ENCODE peak calls at places on chromosomes 3 and 15, in five cellular contexts. Y, W, V, D and L are unnamed samples.

GRCh38 chr3:81989274-81989673 is 227.8 kb upstream of the GBE1 start:
- DNase-seq in Y (no peak), W (no peak), V (no peak), D (no peak), L (no peak)

GRCh38 chr15:98754283-98755022 is 106.1 kb downstream of the IGF1R start:
- DNase-seq in Y (peak; percentile 41), W (peak; percentile 70), V (no peak), D (no peak), L (peak; percentile 43)

GRCh38 chr3:97658670-97659285 is 105.8 kb upstream of the ARL6 start:
- DNase-seq in Y (peak; percentile 2), W (peak; percentile 9), V (no peak), D (no peak), L (peak; percentile 12)

GRCh38 chr15:42042602-42043400 is 22.0 kb upstream of the PLA2G4E start:
- DNase-seq in Y (no peak), W (no peak), V (no peak), D (no peak), L (no peak)

GRCh38 chr15:65287515-65287845 is 797 bp upstream of the PARP16 start:
- DNase-seq in Y (peak; percentile 9), W (no peak), V (no peak), D (no peak), L (peak; percentile 9)

GRCh38 chr15:47265686-47266085 is 451.6 kb upstream of the SEMA6D start:
- DNase-seq in Y (no peak), W (no peak), V (no peak), D (no peak), L (no peak)

GRCh38 chr15:70406624-70407390 is 309.1 kb upstream of the TLE3 start:
- DNase-seq in Y (no peak), W (no peak), V (no peak), D (peak; percentile 47), L (peak; percentile 66)

GRCh38 chr3:188947401-188947982 is 224.3 kb upstream of the TPRG1 start:
- DNase-seq in Y (peak; percentile 63), W (peak; percentile 85), V (peak; percentile 89), D (peak; percentile 91), L (peak; percentile 94)

GRCh38 chr15:65980824-65981456 is 111.6 kb downstream of the RAB11A start:
- DNase-seq in Y (peak; percentile 79), W (peak; percentile 64), V (no peak), D (no peak), L (peak; percentile 90)

GRCh38 chr3:141056716-141057115 is 5.6 kb downstream of the SPSB4 start:
- DNase-seq in Y (no peak), W (no peak), V (no peak), D (no peak), L (peak; percentile 35)

GRCh38 chr3:147404800-147405551 is 1.4 kb downstream of the ZIC4 start:
- DNase-seq in Y (no peak), W (no peak), V (no peak), D (no peak), L (peak; percentile 61)

GRCh38 chr3:174483254-174483653 is 375.9 kb upstream of the NAALADL2 start:
- DNase-seq in Y (no peak), W (no peak), V (no peak), D (no peak), L (no peak)

GRCh38 chr3:14548321-14548729 is 8.2 kb upstream of the GRIP2 start:
- DNase-seq in Y (peak; percentile 56), W (peak; percentile 20), V (no peak), D (peak; percentile 78), L (peak; percentile 92)

GRCh38 chr3:186360779-186361178 is 1.3 kb downstream of the DGKG start:
- DNase-seq in Y (no peak), W (no peak), V (no peak), D (no peak), L (peak; percentile 84)

GRCh38 chr15:40992241-40992741 is 39.0 kb downstream of the CHAC1 start:
- DNase-seq in Y (peak; percentile 78), W (no peak), V (no peak), D (no peak), L (no peak)

GRCh38 chr3:22039156-22039555 is 288.1 kb upstream of the ZNF385D start:
- DNase-seq in Y (no peak), W (no peak), V (no peak), D (no peak), L (no peak)

GRCh38 chr3:183252973-183253363 is at the start of gene B3GNT5:
- DNase-seq in Y (no peak), W (peak; percentile 87), V (peak; percentile 87), D (peak; percentile 49), L (peak; percentile 68)

DNA sequence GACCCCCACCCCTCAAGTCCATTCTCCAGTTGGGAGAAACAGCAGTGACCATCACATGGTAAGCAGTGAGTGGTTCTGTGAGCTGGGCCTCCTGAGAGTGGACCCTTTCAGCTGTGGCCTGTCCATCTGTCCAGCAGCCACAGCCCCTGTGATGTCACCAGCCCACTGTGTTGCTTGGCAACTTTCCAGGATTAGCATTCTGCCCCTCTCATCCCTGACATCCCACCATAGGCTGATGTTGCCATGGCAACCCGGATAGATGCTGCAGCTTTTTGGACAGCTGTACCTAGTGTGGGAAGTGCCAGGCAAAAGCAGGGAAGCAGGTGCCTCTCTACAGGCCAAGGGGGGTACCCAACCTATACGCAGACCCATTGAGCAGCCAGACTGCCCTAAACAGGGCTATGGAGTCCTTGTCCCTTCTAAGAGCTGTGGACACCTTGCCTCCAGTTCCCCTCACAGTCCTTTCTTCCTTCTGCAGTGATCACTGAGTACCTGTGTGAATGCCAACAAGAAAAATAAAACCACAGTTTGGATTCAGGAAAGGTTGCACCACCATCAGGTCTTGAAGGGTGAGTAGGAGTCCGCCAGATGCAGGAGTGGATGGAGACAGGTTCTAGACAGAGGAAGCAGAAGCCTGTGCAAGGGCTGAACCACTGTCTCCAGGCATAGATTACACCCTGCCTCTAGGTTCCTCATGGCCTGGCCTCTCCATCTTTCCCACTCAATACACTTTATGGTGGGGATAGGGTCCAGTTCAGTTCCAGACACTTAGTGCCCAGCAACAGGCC is at the start of gene DNAH1:
- DNase-seq in Y (no peak), W (no peak), V (no peak), D (no peak), L (no peak)
- H3K4me3 ChIP-seq in Y (no peak within 1 kb of the TSS), W (no peak within 1 kb of the TSS), V (peak within 1 kb of the TSS; percentile 37), D (no peak within 1 kb of the TSS), L (peak within 1 kb of the TSS; percentile 35)

DNA sequence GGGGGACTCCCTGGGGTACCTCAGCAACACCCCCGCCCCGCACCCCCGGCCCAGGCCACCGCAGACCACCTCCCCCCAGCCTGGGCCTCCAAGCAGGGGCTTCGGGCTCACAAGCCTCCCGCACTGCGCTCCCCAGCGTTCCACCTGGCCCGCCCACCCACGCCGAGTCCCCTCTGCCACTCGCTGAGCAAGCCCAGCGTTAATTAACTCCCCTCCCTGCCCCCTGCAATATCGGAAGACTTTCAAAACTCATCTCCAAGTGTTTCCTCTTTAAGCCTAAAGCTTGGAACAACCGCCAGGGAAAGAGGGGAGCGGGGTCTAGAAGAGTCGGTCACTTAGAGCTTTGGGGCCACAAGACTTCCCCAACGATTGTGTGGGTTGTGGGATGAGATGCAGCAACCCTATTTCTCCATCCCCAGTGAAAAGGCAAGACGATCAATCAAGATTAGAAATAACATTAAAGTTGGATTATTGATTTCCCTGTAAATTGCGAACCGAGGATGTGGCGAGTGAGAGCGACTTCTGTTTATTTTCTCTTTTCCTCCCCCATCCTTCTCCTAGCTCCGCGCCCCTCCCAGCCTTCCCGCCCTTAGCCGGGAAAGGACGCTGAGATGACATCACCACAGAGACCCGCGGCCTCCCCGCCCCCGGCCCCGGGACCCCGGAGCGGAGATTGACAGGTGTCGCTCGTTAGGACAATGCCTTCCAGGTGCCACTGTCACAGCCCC is 30.2 kb downstream of the NR2F2 start:
- DNase-seq in Y (no peak), W (no peak), V (no peak), D (peak; percentile 57), L (peak; percentile 91)
- H3K27me3 ChIP-seq in Y (no peaks in the 10 kb centered on the region), W (peaks cover 48% of the 10 kb centered on the region), V (peaks cover 90% of the 10 kb centered on the region), D (no peaks in the 10 kb centered on the region), L (peaks cover 100% of the 10 kb centered on the region)

DNA sequence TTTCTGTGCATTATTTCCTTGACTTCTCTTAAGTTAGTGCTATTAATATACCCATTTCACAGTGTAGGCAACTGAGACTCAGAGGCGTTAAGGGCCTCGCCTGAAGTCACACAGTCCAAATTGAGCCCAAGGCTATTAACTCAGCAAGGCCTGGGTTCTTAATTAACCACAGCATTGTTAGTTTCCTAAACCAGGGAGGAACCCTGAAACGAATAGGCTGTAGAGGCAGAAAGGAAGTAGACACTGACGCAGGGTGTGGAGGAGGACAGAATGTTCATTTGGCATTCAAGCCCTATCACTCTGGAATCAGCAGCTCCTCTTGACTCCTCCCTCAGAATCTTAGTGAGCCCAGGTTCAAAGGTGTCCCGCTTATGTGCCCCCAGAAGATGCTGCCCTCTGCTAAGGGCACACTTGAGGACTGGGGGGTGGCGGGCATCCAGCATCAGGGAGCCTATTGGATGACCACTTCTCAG is 13.9 kb downstream of the ARHGEF3 start:
- DNase-seq in Y (no peak), W (no peak), V (no peak), D (no peak), L (no peak)
- H3K36me3 ChIP-seq in Y (no peaks in the 10 kb centered on the region), W (no peaks in the 10 kb centered on the region), V (no peaks in the 10 kb centered on the region), D (no peaks in the 10 kb centered on the region), L (no peaks in the 10 kb centered on the region)

GRCh38 chr3:86990734-86991481 is at the start of gene VGLL3:
- DNase-seq in Y (peak; percentile 87), W (peak; percentile 86), V (peak; percentile 85), D (peak; percentile 81), L (peak; percentile 86)
- H3K4me3 ChIP-seq in Y (peak within 1 kb of the TSS; percentile 99), W (peak within 1 kb of the TSS; percentile 69), V (peak within 1 kb of the TSS; percentile 70), D (peak within 1 kb of the TSS; percentile 91), L (peak within 1 kb of the TSS; percentile 70)

DNA sequence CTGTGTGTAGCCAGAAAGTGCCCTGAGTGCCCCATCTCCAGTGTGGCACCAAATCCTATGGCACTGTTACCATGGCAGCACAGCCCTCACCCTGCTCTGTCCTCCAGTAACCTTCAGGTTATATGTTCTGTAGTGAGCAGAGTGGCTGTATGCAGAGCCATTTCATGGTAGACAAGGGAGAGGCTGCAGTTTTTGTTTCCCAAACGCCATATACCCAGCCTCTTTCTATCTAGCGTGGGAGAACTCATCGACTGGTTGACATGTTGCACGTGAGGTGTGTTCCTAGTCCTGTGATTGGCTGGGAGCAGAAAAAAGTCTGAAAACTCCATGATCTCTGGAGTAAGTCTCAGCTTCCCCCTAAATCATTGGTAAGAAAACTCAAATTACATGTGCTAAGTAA is 2.0 kb downstream of the SIDT1 start:
- DNase-seq in Y (no peak), W (no peak), V (no peak), D (no peak), L (no peak)
- H3K27me3 ChIP-seq in Y (peaks cover 56% of the 10 kb centered on the region), W (peaks cover 9% of the 10 kb centered on the region), V (peaks cover 22% of the 10 kb centered on the region), D (peaks cover 6% of the 10 kb centered on the region), L (peaks cover 52% of the 10 kb centered on the region)

GRCh38 chr3:33401781-33402180 is 38.4 kb downstream of the UBP1 start:
- DNase-seq in Y (peak; percentile 70), W (no peak), V (no peak), D (no peak), L (no peak)

GRCh38 chr3:33398410-33398809 is 41.8 kb downstream of the UBP1 start:
- DNase-seq in Y (no peak), W (no peak), V (no peak), D (no peak), L (no peak)

GRCh38 chr3:33402936-33403335 is 37.3 kb downstream of the UBP1 start:
- DNase-seq in Y (no peak), W (no peak), V (no peak), D (no peak), L (no peak)

DNA sequence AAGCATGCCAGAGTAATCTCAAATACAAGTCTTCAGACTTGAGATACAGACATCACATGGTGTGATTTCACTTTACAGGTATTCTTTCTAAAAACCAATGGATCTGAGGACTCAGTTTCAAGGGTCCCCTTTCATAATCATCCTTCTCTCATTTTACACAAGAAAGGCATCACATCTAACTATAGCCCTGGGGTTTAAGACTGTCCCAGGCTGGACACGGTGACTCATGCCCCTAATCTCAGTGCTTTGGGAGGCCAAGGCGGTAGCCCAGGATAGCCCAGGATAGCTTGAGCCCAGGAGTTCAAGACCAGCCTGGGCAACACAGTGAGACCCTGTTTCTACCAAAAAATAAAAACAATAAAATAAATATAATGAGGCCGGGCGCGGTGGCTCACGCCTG is 36.4 kb downstream of the UBP1 start:
- DNase-seq in Y (peak; percentile 23), W (no peak), V (no peak), D (no peak), L (no peak)
- H3K36me3 ChIP-seq in Y (peaks cover 42% of the 10 kb centered on the region), W (peaks cover 42% of the 10 kb centered on the region), V (peaks cover 87% of the 10 kb centered on the region), D (no peaks in the 10 kb centered on the region), L (peaks cover 33% of the 10 kb centered on the region)